ENCODE peak calls at places on chromosomes 12 and 14, in five cellular contexts. X, G, B, Y and S are unnamed samples.
A peak's percentile ranks its signal among the peaks of the same experiment; 100 is the strongest.

GRCh38 chr12:116194935-116195431 is 82.5 kb downstream of the MED13L start:
- DNase-seq in X (no peak), G (no peak), B (no peak), Y (no peak), S (peak; percentile 37)

GRCh38 chr12:131950182-131950913 is 606 bp downstream of the EP400 start:
- DNase-seq in X (no peak), G (peak; percentile 40), B (no peak), Y (no peak), S (peak; percentile 18)

GRCh38 chr12:45343269-45344051 is 127.6 kb downstream of the ANO6 start:
- DNase-seq in X (no peak), G (peak; percentile 73), B (no peak), Y (peak; percentile 63), S (peak; percentile 55)

GRCh38 chr12:70609203-70609602 is 28.0 kb downstream of the PTPRB start:
- DNase-seq in X (no peak), G (no peak), B (no peak), Y (no peak), S (peak; percentile 27)

GRCh38 chr14:32252030-32252670 is 49.1 kb upstream of the RNU6-8 start:
- DNase-seq in X (no peak), G (peak; percentile 80), B (peak; percentile 43), Y (peak; percentile 75), S (peak; percentile 86)

GRCh38 chr12:69910739-69911138 is 85.7 kb downstream of the MYRFL start:
- DNase-seq in X (no peak), G (no peak), B (no peak), Y (no peak), S (peak; percentile 97)

GRCh38 chr14:94421316-94421715 is 31.3 kb downstream of the SERPINA11 start:
- DNase-seq in X (no peak), G (no peak), B (no peak), Y (no peak), S (no peak)

GRCh38 chr14:74568896-74569295 is 43.1 kb downstream of the LTBP2 start:
- DNase-seq in X (no peak), G (no peak), B (no peak), Y (no peak), S (no peak)

GRCh38 chr14:36657409-36658090 is 4.1 kb upstream of the PAX9 start:
- DNase-seq in X (no peak), G (peak; percentile 37), B (no peak), Y (no peak), S (peak; percentile 60)

GRCh38 chr14:37150414-37150813 is 22.0 kb downstream of the SLC25A21 start:
- DNase-seq in X (no peak), G (peak; percentile 60), B (no peak), Y (peak; percentile 58), S (peak; percentile 40)

GRCh38 chr14:105880616-105881015 is 354.2 kb downstream of the TMEM121 start:
- DNase-seq in X (no peak), G (no peak), B (no peak), Y (no peak), S (no peak)

GRCh38 chr12:105417732-105418131 is 87.2 kb downstream of the C12orf75 start:
- DNase-seq in X (no peak), G (no peak), B (no peak), Y (no peak), S (no peak)

GRCh38 chr12:132211811-132212210 is 67.6 kb downstream of the NOC4L start:
- DNase-seq in X (no peak), G (no peak), B (no peak), Y (no peak), S (no peak)

GRCh38 chr12:103715494-103715893 is 125.5 kb downstream of the NT5DC3 start:
- DNase-seq in X (no peak), G (no peak), B (no peak), Y (no peak), S (no peak)

GRCh38 chr14:21087294-21088091 is 11.0 kb downstream of the ZNF219 start:
- DNase-seq in X (no peak), G (peak; percentile 92), B (peak; percentile 74), Y (peak; percentile 98), S (peak; percentile 99)

GRCh38 chr14:104191409-104191997 is 53.1 kb downstream of the KIF26A start:
- DNase-seq in X (no peak), G (no peak), B (no peak), Y (no peak), S (no peak)

GRCh38 chr12:99053599-99054362 is 408.7 kb downstream of the APAF1 start:
- DNase-seq in X (no peak), G (no peak), B (no peak), Y (no peak), S (no peak)
- H2BK15ac ChIP-seq in X (no peak overlapping the region), G (no peak overlapping the region), B (no peak overlapping the region), Y (no peak overlapping the region), S (no peak overlapping the region)

GRCh38 chr12:499837-500458 is 40.2 kb downstream of the B4GALNT3 start:
- DNase-seq in X (no peak), G (no peak), B (no peak), Y (no peak), S (no peak)

GRCh38 chr12:505221-505620 is 45.5 kb downstream of the B4GALNT3 start:
- DNase-seq in X (no peak), G (no peak), B (no peak), Y (no peak), S (no peak)

GRCh38 chr12:503111-503761 is 43.5 kb downstream of the B4GALNT3 start:
- DNase-seq in X (no peak), G (peak; percentile 19), B (no peak), Y (no peak), S (peak; percentile 35)

GRCh38 chr12:497501-498160 is 37.9 kb downstream of the B4GALNT3 start:
- DNase-seq in X (no peak), G (peak; percentile 68), B (peak; percentile 37), Y (no peak), S (no peak)

DNA sequence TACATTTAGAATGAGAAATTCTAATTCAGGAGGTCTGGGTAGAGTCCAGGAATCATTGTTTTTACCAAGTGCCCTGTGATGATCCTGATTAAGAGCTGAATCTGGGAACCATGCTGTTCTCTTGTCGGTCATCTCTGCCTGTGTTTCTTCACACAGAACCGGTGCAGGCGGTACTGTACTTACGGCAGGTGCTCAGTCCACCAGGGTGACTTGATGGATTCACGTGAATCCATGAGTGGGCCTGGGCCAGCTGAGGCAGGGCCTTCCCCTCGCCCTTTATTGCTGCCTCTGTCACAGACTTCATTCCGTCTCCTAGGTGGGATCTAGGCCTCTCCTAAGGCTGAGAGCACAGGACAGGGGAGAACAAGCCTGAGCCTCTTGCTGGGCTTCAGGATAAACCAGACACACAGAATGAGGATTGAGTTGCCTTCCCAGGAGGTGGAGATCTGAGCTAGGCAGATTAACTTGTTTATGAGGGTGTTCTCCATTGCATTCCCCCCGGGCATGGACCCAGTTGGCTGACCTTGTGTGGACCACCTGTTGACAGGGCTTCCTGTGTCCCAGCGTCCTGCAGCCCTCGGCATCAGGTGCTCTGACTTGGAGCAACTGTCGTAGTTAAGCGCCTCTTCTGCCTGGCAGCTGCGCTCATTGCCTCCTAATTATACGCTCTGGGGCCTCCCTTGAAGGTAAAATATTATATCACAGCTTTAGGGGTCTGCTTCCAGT is 42.1 kb downstream of the B4GALNT3 start:
- DNase-seq in X (no peak), G (no peak), B (no peak), Y (no peak), S (peak; percentile 24)
- H2BK15ac ChIP-seq in X (peak overlapping the region; percentile 46), G (no peak overlapping the region), B (peak overlapping the region; percentile 62), Y (no peak overlapping the region), S (no peak overlapping the region)

DNA sequence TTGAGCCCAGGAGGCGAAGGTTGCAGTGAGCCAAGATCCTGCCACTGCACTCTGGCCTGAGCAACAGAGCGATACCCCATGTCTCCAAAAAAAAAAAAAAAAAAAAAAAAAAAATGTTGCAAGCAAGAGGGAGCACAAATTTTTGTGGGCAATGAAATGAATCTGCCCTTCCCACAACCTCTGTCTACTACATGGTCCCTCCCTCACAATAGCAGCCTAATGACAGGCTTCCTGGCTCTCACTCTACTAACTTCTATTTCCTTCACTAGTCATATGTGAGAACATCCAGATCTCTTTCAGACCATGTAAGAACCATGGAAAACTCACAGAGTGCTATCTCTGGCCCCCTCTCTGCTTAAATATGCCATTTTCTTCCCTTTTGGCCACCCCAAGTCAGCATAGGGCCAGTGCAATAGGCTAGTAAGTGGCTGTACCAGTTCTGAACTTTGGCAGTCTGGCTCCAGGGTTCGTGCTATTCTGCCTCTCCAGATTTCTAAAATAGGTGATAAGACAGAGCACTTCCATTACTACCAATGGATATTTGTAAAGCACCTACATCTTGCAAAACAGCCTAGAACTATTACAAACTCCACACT is 7.1 kb downstream of the OSBPL8 start:
- DNase-seq in X (no peak), G (no peak), B (no peak), Y (no peak), S (no peak)
- H2BK15ac ChIP-seq in X (no peak overlapping the region), G (no peak overlapping the region), B (no peak overlapping the region), Y (no peak overlapping the region), S (no peak overlapping the region)

DNA sequence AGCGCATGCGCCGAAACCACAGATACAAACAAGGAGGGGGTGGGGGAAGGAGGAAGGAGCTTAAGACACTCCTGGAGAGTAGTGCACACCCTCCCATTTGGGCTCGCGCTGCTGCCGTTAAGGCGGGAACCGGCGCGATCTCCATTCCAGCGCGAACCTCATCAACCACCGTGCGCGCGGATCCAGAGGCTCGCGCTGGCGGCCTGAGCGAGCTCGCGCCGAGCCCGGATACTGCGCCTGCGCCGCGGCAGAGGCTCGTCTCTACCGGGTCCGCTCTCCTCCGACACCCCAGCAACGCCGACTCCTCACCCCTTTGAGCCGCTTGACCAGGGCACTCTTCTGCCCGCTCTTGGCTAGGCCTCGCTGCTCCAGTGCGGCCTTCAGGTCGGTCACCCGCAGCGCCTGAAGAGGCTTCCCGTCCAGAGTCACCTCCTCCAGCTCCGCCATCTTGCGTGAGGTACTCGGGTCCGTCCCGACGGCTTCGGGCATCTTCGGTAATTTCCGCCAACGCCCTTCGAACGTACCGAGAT is at the start of gene ACIN1:
- DNase-seq in X (no peak), G (peak; percentile 93), B (peak; percentile 89), Y (peak; percentile 86), S (peak; percentile 97)
- H2BK15ac ChIP-seq in X (no peak within 1 kb of the TSS), G (peak within 1 kb of the TSS; percentile 96), B (no peak within 1 kb of the TSS), Y (peak within 1 kb of the TSS; percentile 71), S (no peak within 1 kb of the TSS)